ENCODE peak calls at places on chromosomes 12 and 14, in ten cellular contexts. U, N, H, F, R, K, I, V, A and B are unnamed samples.

GRCh38 chr12:14716848-14717444 is 20.5 kb upstream of the GUCY2C start:
- DNase-seq in U (peak), N (peak), H (no peak), F (peak), R (peak), K (peak), I (no peak), V (no peak), A (no peak), B (no peak)

GRCh38 chr12:39272934-39273770 is 169.8 kb downstream of the KIF21A start:
- DNase-seq in U (peak), N (no peak), H (peak), F (peak), R (peak), K (peak), I (no peak), V (no peak), A (no peak), B (no peak)

GRCh38 chr14:96567289-96567899 is 65.2 kb downstream of the PAPOLA start:
- DNase-seq in U (peak), N (no peak), H (no peak), F (no peak), R (peak), K (no peak), I (no peak), V (no peak), A (no peak), B (no peak)

GRCh38 chr14:54762296-54762695 is 140.3 kb downstream of the GCH1 start:
- DNase-seq in U (peak), N (no peak), H (no peak), F (no peak), R (no peak), K (no peak), I (no peak), V (no peak), A (no peak), B (no peak)

GRCh38 chr12:113359939-113360748 is 1.8 kb downstream of the PLBD2 start:
- DNase-seq in U (no peak), N (no peak), H (no peak), F (no peak), R (peak), K (no peak), I (no peak), V (no peak), A (no peak), B (no peak)

GRCh38 chr14:78638926-78639325 is 468.8 kb downstream of the NRXN3 start:
- DNase-seq in U (no peak), N (no peak), H (no peak), F (no peak), R (no peak), K (no peak), I (no peak), V (no peak), A (no peak), B (no peak)

GRCh38 chr14:75545907-75546306 is 23.6 kb downstream of the BATF start:
- DNase-seq in U (no peak), N (no peak), H (no peak), F (no peak), R (no peak), K (no peak), I (no peak), V (no peak), A (no peak), B (no peak)

GRCh38 chr12:23885396-23885795 is 64.1 kb downstream of the SOX5 start:
- DNase-seq in U (no peak), N (no peak), H (no peak), F (no peak), R (no peak), K (no peak), I (no peak), V (no peak), A (no peak), B (no peak)

GRCh38 chr12:63782466-63782865 is 2.8 kb downstream of the RXYLT1 start:
- DNase-seq in U (no peak), N (no peak), H (no peak), F (no peak), R (no peak), K (no peak), I (no peak), V (no peak), A (no peak), B (no peak)

GRCh38 chr12:113895176-113895575 is 70.9 kb downstream of the RBM19 start:
- DNase-seq in U (no peak), N (no peak), H (no peak), F (no peak), R (no peak), K (no peak), I (no peak), V (no peak), A (no peak), B (no peak)

GRCh38 chr12:17028348-17028747 is 422.4 kb upstream of the LMO3 start:
- DNase-seq in U (no peak), N (no peak), H (no peak), F (no peak), R (peak), K (no peak), I (no peak), V (no peak), A (no peak), B (no peak)

GRCh38 chr12:26340649-26341048 is 145.3 kb downstream of the SSPN start:
- DNase-seq in U (no peak), N (no peak), H (no peak), F (no peak), R (no peak), K (peak), I (no peak), V (no peak), A (no peak), B (no peak)

GRCh38 chr12:9406564-9407424 is 198.6 kb upstream of the PZP start:
- DNase-seq in U (no peak), N (no peak), H (no peak), F (no peak), R (no peak), K (no peak), I (no peak), V (no peak), A (peak), B (no peak)

GRCh38 chr14:71665157-71665556 is 267.1 kb upstream of the RGS6 start:
- DNase-seq in U (peak), N (no peak), H (no peak), F (no peak), R (no peak), K (no peak), I (no peak), V (no peak), A (no peak), B (no peak)

GRCh38 chr14:72844528-72844927 is 49.4 kb downstream of the DPF3 start:
- DNase-seq in U (no peak), N (no peak), H (no peak), F (no peak), R (no peak), K (no peak), I (no peak), V (no peak), A (no peak), B (no peak)

GRCh38 chr12:53090105-53090504 is 7.4 kb upstream of the IGFBP6 start:
- DNase-seq in U (no peak), N (no peak), H (no peak), F (no peak), R (no peak), K (no peak), I (no peak), V (no peak), A (no peak), B (no peak)

GRCh38 chr14:77303417-77304156 is 17.1 kb downstream of the POMT2 start:
- DNase-seq in U (peak), N (no peak), H (peak), F (peak), R (no peak), K (peak), I (peak), V (no peak), A (no peak), B (no peak)

GRCh38 chr12:123398177-123398916 is 14.4 kb downstream of the KMT5A start:
- DNase-seq in U (peak), N (peak), H (no peak), F (no peak), R (no peak), K (no peak), I (no peak), V (no peak), A (no peak), B (no peak)

GRCh38 chr14:93969082-93969828 is 7.1 kb downstream of the ASB2 start:
- DNase-seq in U (no peak), N (no peak), H (no peak), F (no peak), R (no peak), K (no peak), I (no peak), V (no peak), A (no peak), B (peak)

GRCh38 chr12:51246254-51246853 is 7.7 kb downstream of the DAZAP2 start:
- DNase-seq in U (peak), N (no peak), H (no peak), F (no peak), R (no peak), K (peak), I (no peak), V (no peak), A (no peak), B (no peak)

GRCh38 chr14:105863296-105864108 is 337.1 kb downstream of the TMEM121 start:
- DNase-seq in U (no peak), N (peak), H (no peak), F (no peak), R (no peak), K (no peak), I (no peak), V (no peak), A (peak), B (peak)

GRCh38 chr12:118103601-118104382 is at the start of gene VSIG10:
- DNase-seq in U (peak), N (peak), H (no peak), F (no peak), R (peak), K (peak), I (peak), V (no peak), A (peak), B (peak)

GRCh38 chr12:116009805-116010204 is 267.7 kb downstream of the MED13L start:
- DNase-seq in U (no peak), N (no peak), H (no peak), F (no peak), R (peak), K (no peak), I (no peak), V (no peak), A (no peak), B (no peak)

GRCh38 chr12:5444520-5444919 is 12.6 kb downstream of the NTF3 start:
- DNase-seq in U (no peak), N (no peak), H (no peak), F (no peak), R (no peak), K (no peak), I (no peak), V (no peak), A (no peak), B (no peak)

GRCh38 chr12:85016423-85016822 is 19.7 kb downstream of the TSPAN19 start:
- DNase-seq in U (peak), N (no peak), H (peak), F (peak), R (no peak), K (no peak), I (no peak), V (no peak), A (no peak), B (no peak)

GRCh38 chr12:28974166-28974565 is 174.9 kb upstream of the FAR2 start:
- DNase-seq in U (no peak), N (no peak), H (no peak), F (no peak), R (no peak), K (no peak), I (no peak), V (no peak), A (no peak), B (no peak)

GRCh38 chr14:36068777-36069534 is 107.6 kb downstream of the PTCSC3 start:
- DNase-seq in U (no peak), N (no peak), H (no peak), F (no peak), R (no peak), K (no peak), I (no peak), V (no peak), A (peak), B (no peak)

GRCh38 chr12:48881652-48882324 is 16.1 kb upstream of the RND1 start:
- DNase-seq in U (no peak), N (no peak), H (no peak), F (no peak), R (no peak), K (no peak), I (no peak), V (no peak), A (no peak), B (no peak)

GRCh38 chr14:76576047-76576741 is 185.1 kb upstream of the VASH1 start:
- DNase-seq in U (peak), N (no peak), H (no peak), F (no peak), R (no peak), K (no peak), I (no peak), V (no peak), A (no peak), B (no peak)

GRCh38 chr14:70645892-70646291 is 4.2 kb downstream of the TTC9 start:
- DNase-seq in U (no peak), N (no peak), H (no peak), F (no peak), R (no peak), K (no peak), I (no peak), V (peak), A (no peak), B (no peak)

GRCh38 chr14:70651522-70651921 is 9.8 kb downstream of the TTC9 start:
- DNase-seq in U (no peak), N (no peak), H (no peak), F (no peak), R (no peak), K (no peak), I (no peak), V (no peak), A (no peak), B (no peak)

GRCh38 chr14:70649803-70650202 is 8.1 kb downstream of the TTC9 start:
- DNase-seq in U (no peak), N (no peak), H (no peak), F (no peak), R (no peak), K (no peak), I (no peak), V (no peak), A (no peak), B (no peak)

GRCh38 chr14:70646705-70647104 is 5.0 kb downstream of the TTC9 start:
- DNase-seq in U (no peak), N (no peak), H (no peak), F (no peak), R (peak), K (no peak), I (no peak), V (peak), A (no peak), B (no peak)

GRCh38 chr14:70648374-70648773 is 6.7 kb downstream of the TTC9 start:
- DNase-seq in U (no peak), N (no peak), H (no peak), F (no peak), R (no peak), K (no peak), I (no peak), V (peak), A (no peak), B (no peak)
- H3K27ac ChIP-seq in U (no peak), N (no peak), H (no peak), F (no peak), R (peak), K (no peak), I (peak), V (no peak), A (no peak), B (no peak)

DNA sequence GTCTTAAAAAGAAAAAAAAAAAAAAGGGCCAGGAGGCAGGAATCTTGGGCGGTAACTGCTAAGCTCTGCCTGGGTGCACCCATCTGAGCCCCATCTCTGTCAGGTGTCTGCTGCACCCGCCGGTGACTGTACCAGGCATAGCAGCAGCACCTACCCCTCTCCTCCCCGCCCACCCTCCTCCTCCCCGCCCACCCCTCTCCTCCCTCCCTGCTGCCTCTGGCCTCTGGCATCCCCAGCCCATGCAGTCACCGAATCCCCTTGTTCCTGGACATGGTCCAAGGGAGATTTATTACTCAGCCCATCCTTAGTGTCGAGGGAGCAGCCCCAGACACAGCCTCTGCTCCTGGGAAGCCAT is 152.8 kb upstream of the C14orf180 start:
- DNase-seq in U (no peak), N (no peak), H (no peak), F (no peak), R (no peak), K (no peak), I (no peak), V (no peak), A (no peak), B (no peak)
- TF ChIP-seq POLR2AphosphoS5 in U (no peak), N (no peak), H (no peak), F (no peak), R (no peak), K (no peak), I (no peak), V (no peak), A (no peak), B (no peak)

GRCh38 chr14:92325835-92326234 is 2.9 kb downstream of the SLC24A4 start:
- DNase-seq in U (no peak), N (no peak), H (no peak), F (no peak), R (no peak), K (no peak), I (no peak), V (no peak), A (no peak), B (no peak)

GRCh38 chr14:92323916-92324818 is 1.2 kb downstream of the SLC24A4 start:
- DNase-seq in U (no peak), N (no peak), H (no peak), F (no peak), R (peak), K (no peak), I (no peak), V (no peak), A (peak), B (peak)

GRCh38 chr14:92323031-92323915 is at the start of gene SLC24A4:
- DNase-seq in U (no peak), N (no peak), H (no peak), F (no peak), R (peak), K (peak), I (no peak), V (no peak), A (peak), B (peak)

GRCh38 chr14:92334050-92334449 is 11.1 kb downstream of the SLC24A4 start:
- DNase-seq in U (no peak), N (no peak), H (no peak), F (no peak), R (no peak), K (no peak), I (no peak), V (no peak), A (no peak), B (no peak)

GRCh38 chr14:92328664-92329255 is 5.8 kb downstream of the SLC24A4 start:
- DNase-seq in U (no peak), N (no peak), H (no peak), F (no peak), R (no peak), K (no peak), I (no peak), V (no peak), A (no peak), B (no peak)
- TF ChIP-seq CTCF in U (no peak), N (no peak), H (no peak), F (peak), R (peak), K (no peak), I (no peak), V (no peak), A (no peak), B (no peak)

GRCh38 chr12:120930032-120930431 is 25.9 kb upstream of the SPPL3 start:
- DNase-seq in U (no peak), N (no peak), H (no peak), F (no peak), R (no peak), K (no peak), I (no peak), V (no peak), A (no peak), B (peak)

GRCh38 chr12:120925740-120926563 is 21.8 kb upstream of the SPPL3 start:
- DNase-seq in U (no peak), N (no peak), H (no peak), F (peak), R (peak), K (no peak), I (peak), V (no peak), A (no peak), B (no peak)

GRCh38 chr12:120932956-120933526 is 28.9 kb upstream of the SPPL3 start:
- DNase-seq in U (no peak), N (no peak), H (no peak), F (no peak), R (no peak), K (no peak), I (no peak), V (no peak), A (no peak), B (peak)

GRCh38 chr12:120932058-120932457 is 27.9 kb upstream of the SPPL3 start:
- DNase-seq in U (no peak), N (no peak), H (no peak), F (no peak), R (no peak), K (no peak), I (no peak), V (no peak), A (no peak), B (no peak)

DNA sequence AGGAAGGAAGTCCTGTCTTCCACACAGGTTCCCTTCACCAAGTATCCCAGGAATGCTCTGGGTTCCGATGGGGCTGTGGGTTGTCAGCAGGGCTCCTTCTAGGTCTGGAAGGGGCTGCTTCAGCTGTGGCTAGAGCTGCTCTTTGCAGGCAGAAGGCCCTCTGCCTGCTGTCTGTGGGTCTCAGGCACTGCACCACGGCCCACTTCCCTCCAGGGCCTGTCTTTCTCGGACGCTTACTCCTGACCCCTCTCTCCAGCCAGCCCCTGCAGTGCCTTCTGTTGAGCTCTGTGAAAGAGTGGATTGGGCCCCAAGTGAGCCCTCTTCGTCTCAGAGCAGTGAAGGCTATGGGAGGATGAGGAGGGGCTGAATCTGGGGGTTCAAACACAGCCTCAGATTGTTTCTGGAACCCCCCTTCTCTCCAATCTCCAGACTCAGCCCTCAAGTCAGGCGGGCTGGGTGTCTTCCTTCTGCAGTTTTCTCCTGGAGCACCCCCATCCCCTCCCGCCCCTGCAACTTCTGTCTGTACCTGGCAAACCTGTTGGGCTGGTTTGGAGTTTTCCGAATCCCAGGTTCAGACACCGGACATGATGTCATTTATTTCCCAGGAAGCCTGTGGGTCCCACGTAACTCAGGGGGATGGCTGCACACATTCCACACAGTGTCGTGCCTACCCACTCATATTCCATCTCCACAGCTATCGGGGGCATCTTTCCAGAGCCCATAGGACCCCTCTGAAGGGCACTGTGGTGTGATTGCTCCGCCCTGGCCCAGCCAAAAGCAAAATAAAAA is 24.9 kb upstream of the SPPL3 start:
- DNase-seq in U (no peak), N (peak), H (no peak), F (peak), R (peak), K (no peak), I (peak), V (no peak), A (no peak), B (peak)
- H3K27ac ChIP-seq in U (no peak), N (no peak), H (no peak), F (peak), R (peak), K (no peak), I (peak), V (no peak), A (no peak), B (no peak)

GRCh38 chr14:99436247-99437180 is 44.1 kb downstream of the SETD3 start:
- DNase-seq in U (peak), N (no peak), H (no peak), F (no peak), R (no peak), K (no peak), I (no peak), V (no peak), A (no peak), B (no peak)
- TF ChIP-seq POLR2AphosphoS5 in U (no peak), N (no peak), H (no peak), F (no peak), R (no peak), K (no peak), I (no peak), V (no peak), A (no peak), B (no peak)